ENCODE peak calls at places on chromosomes 7 and 10, in five cellular contexts. L is spleen, R is uterus, D is ovary, E is endothelial cell of umbilical vein. A is an unnamed sample.

GRCh38 chr7:17109017-17109416 is 189.4 kb upstream of the AHR start:
- DNase-seq in R (no peak), E (peak; percentile 39), D (no peak), L (no peak), A (no peak)

GRCh38 chr10:110007171-110007700 is 548 bp upstream of the ADD3 start:
- DNase-seq in E (no peak), L (no peak), R (no peak), D (no peak), A (peak; percentile 76)

GRCh38 chr7:147765301-147765700 is 825.3 kb upstream of the C7orf33 start:
- DNase-seq in R (no peak), E (no peak), D (no peak), L (no peak), A (no peak)

GRCh38 chr7:3312583-3312982 is 11.5 kb downstream of the SDK1 start:
- DNase-seq in R (no peak), L (no peak), D (no peak), E (no peak), A (no peak)

GRCh38 chr7:115145512-115145911 is 223.6 kb downstream of the MDFIC start:
- DNase-seq in E (no peak), R (no peak), L (no peak), D (no peak), A (no peak)

GRCh38 chr10:132555648-132556575 is 18.3 kb downstream of the INPP5A start:
- DNase-seq in R (no peak), L (peak; percentile 84), E (no peak), D (no peak), A (no peak)

GRCh38 chr7:76292206-76292573 is 10.3 kb upstream of the HSPB1 start:
- DNase-seq in L (no peak), R (no peak), E (peak; percentile 98), D (no peak), A (no peak)

GRCh38 chr10:92574545-92575377 is 868 bp upstream of the IDE start:
- DNase-seq in R (no peak), E (no peak), L (no peak), D (no peak), A (peak; percentile 56)

GRCh38 chr7:106021211-106022067 is 58.4 kb downstream of the CDHR3 start:
- DNase-seq in D (no peak), E (no peak), L (no peak), R (no peak), A (no peak)

GRCh38 chr7:23216021-23216420 is 30.6 kb upstream of the GPNMB start:
- DNase-seq in E (no peak), D (no peak), L (no peak), R (no peak), A (no peak)

GRCh38 chr10:35422236-35422635 is 85.9 kb downstream of the CCNY start:
- DNase-seq in R (no peak), E (peak; percentile 91), L (no peak), D (no peak), A (no peak)

GRCh38 chr7:115274-115911 is 77.0 kb upstream of the FAM20C start:
- DNase-seq in R (no peak), E (no peak), L (no peak), D (no peak), A (no peak)

GRCh38 chr7:33952824-33953223 is 47.5 kb downstream of the BMPER start:
- DNase-seq in D (no peak), E (no peak), L (no peak), R (no peak), A (no peak)

GRCh38 chr7:47940482-47941001 is 7.7 kb downstream of the PKD1L1 start:
- DNase-seq in E (peak; percentile 40), R (no peak), L (peak; percentile 83), D (no peak), A (no peak)

GRCh38 chr10:58856508-58857240 is 319.8 kb upstream of the PHYHIPL start:
- DNase-seq in E (no peak), L (no peak), R (no peak), D (no peak), A (no peak)

GRCh38 chr10:78514459-78514858 is 480.8 kb downstream of the RPS24 start:
- DNase-seq in D (no peak), L (no peak), R (no peak), E (no peak), A (no peak)

GRCh38 chr7:71886066-71886465 is 526.1 kb downstream of the CALN1 start:
- DNase-seq in R (no peak), E (no peak), L (no peak), D (no peak), A (no peak)

GRCh38 chr7:139895141-139895829 is 66.2 kb downstream of the TBXAS1 start:
- DNase-seq in D (no peak), R (no peak), L (no peak), E (no peak), A (no peak)

GRCh38 chr10:15293862-15294835 is 76.9 kb downstream of the FAM171A1 start:
- DNase-seq in L (no peak), R (no peak), D (no peak), E (peak; percentile 16), A (no peak)

GRCh38 chr10:110535958-110536891 is 31.3 kb upstream of the SMC3 start:
- DNase-seq in R (no peak), L (peak; percentile 76), D (no peak), E (peak; percentile 44), A (peak; percentile 39)

GRCh38 chr7:151634643-151635042 is 114.9 kb upstream of the RHEB start:
- DNase-seq in E (no peak), D (no peak), R (no peak), L (no peak), A (no peak)

GRCh38 chr7:27677912-27678612 is 15.4 kb upstream of the HIBADH start:
- DNase-seq in E (peak; percentile 78), D (no peak), R (no peak), L (no peak), A (peak; percentile 51)

GRCh38 chr10:69087600-69088470 is at the start of gene SRGN:
- DNase-seq in D (peak; percentile 32), E (peak; percentile 92), R (peak; percentile 60), L (peak; percentile 79), A (peak; percentile 86)

GRCh38 chr10:112871021-112871420 is 79.0 kb upstream of the TCF7L2 start:
- DNase-seq in R (no peak), E (no peak), D (no peak), L (no peak), A (no peak)

GRCh38 chr10:22133640-22134624 is 83.9 kb downstream of the EBLN1 start:
- DNase-seq in E (no peak), R (no peak), L (no peak), D (no peak), A (peak; percentile 26)

GRCh38 chr7:139825666-139826290 is 3.3 kb upstream of the TBXAS1 start:
- DNase-seq in D (no peak), L (no peak), R (no peak), E (no peak), A (no peak)

GRCh38 chr7:36280840-36281812 is 108.5 kb upstream of the ANLN start:
- DNase-seq in L (no peak), R (peak; percentile 66), E (peak; percentile 49), D (peak; percentile 67), A (no peak)

GRCh38 chr10:87957702-87958101 is 94.3 kb downstream of the PTEN start:
- DNase-seq in R (no peak), D (no peak), E (no peak), L (no peak), A (no peak)

GRCh38 chr7:151590801-151591771 is 71.4 kb upstream of the RHEB start:
- DNase-seq in D (no peak), R (no peak), L (no peak), E (no peak), A (no peak)

GRCh38 chr10:29256531-29256930 is 32.3 kb upstream of the LYZL1 start:
- DNase-seq in D (no peak), L (no peak), E (no peak), R (no peak), A (no peak)

GRCh38 chr10:29257784-29258135 is 31.1 kb upstream of the LYZL1 start:
- DNase-seq in D (peak; percentile 20), R (peak; percentile 31), L (no peak), E (no peak), A (no peak)

GRCh38 chr10:29255117-29255516 is 33.8 kb upstream of the LYZL1 start:
- DNase-seq in E (no peak), R (no peak), D (no peak), L (no peak), A (no peak)

GRCh38 chr10:29256019-29256418 is 32.9 kb upstream of the LYZL1 start:
- DNase-seq in R (no peak), E (no peak), D (no peak), L (no peak), A (no peak)

GRCh38 chr10:29257106-29257783 is 31.6 kb upstream of the LYZL1 start:
- DNase-seq in L (no peak), D (peak; percentile 90), R (peak; percentile 90), E (no peak), A (no peak)
- TF ChIP-seq POLR2A in L (no peak), D (no peak), R (no peak), E (no peak), A (no peak)

GRCh38 chr7:130162196-130162595 is 43.0 kb downstream of the TMEM209 start:
- DNase-seq in L (no peak), R (no peak), D (no peak), E (no peak), A (no peak)
- TF ChIP-seq POLR2A in L (no peak), R (no peak), D (no peak), E (no peak), A (no peak)

DNA sequence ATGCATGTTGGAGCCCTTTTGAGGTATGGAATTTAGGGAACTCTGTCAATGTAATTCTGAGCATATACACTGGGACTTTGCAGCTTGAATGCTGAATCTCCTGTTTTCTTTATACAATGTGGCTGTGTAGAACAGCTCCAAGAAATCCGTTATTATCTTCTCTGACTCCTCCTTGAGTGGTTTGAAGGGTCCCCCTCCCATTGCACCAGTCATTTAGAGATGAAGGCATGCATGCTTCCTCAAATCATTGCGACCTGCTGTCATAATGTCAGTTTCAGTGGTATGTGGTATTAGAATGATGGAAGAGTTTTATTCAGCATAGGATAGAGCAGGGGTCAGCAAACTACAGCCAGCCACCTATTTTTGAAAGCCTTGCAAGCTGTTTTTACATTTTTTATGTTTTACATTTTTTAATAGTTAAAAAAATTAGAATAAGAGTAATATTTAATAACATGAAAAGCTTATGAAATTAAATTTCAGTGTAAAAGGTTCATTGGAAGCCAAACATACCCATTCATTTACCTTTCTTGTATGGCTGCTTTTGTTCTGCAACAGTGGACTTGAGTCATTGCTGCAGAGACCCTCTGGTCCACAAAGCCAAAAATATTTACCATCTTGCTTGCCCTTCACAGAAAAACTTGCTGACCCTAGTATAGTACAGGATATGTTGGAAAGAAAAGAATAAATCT is 8.1 kb downstream of the STK17A start:
- DNase-seq in L (no peak), E (no peak), R (no peak), D (no peak), A (no peak)
- TF ChIP-seq POLR2A in L (no peak), E (no peak), R (no peak), D (no peak), A (no peak)

GRCh38 chr10:13347235-13348156 is 597 bp downstream of the SEPHS1 start:
- DNase-seq in D (peak; percentile 84), E (peak; percentile 58), R (peak; percentile 83), L (peak; percentile 96), A (peak; percentile 92)
- TF ChIP-seq POLR2A in D (peak; percentile 29), E (peak; percentile 20), R (no peak), L (no peak), A (no peak)

GRCh38 chr7:96870934-96871333 is 134.4 kb upstream of the DLX6 start:
- DNase-seq in D (no peak), R (no peak), L (no peak), E (no peak), A (no peak)
- TF ChIP-seq POLR2A in D (no peak), R (no peak), L (no peak), E (no peak), A (no peak)

GRCh38 chr10:43194266-43194665 is 56.0 kb downstream of the CSGALNACT2 start:
- DNase-seq in R (no peak), E (no peak), L (no peak), D (no peak), A (no peak)
- TF ChIP-seq POLR2A in R (no peak), E (no peak), L (no peak), D (no peak), A (no peak)